ENCODE peak calls at places on chromosome 10, in five cellular contexts. T is fibroblast of pulmonary artery; E is CD8-positive, alpha-beta T cell; O is MCF 10A; G is GM10248. J is an unnamed sample.

GRCh38 chr10:8913720-8914119 is 859.2 kb downstream of the GATA3 start:
- DNase-seq in T (peak), G (no peak), E (no peak), O (peak), J (no peak)

GRCh38 chr10:123139521-123140163 is 3.9 kb downstream of the HMX3 start:
- DNase-seq in E (no peak), O (no peak), G (peak), T (peak), J (peak)

GRCh38 chr10:22704348-22705341 is 9.7 kb downstream of the PIP4K2A start:
- DNase-seq in G (peak), O (no peak), E (no peak), T (no peak), J (no peak)

GRCh38 chr10:119268871-119269506 is 61.6 kb downstream of the GRK5 start:
- DNase-seq in T (peak), G (peak), E (peak), O (no peak), J (peak)

GRCh38 chr10:88991161-88991899 is 732 bp downstream of the FAS start:
- DNase-seq in T (peak), E (peak), O (peak), G (peak), J (peak)

GRCh38 chr10:6815346-6815745 is 235.3 kb upstream of the PRKCQ start:
- DNase-seq in G (no peak), O (no peak), E (no peak), T (no peak), J (no peak)

GRCh38 chr10:43250925-43251663 is 15.8 kb downstream of the RASGEF1A start:
- DNase-seq in G (no peak), T (no peak), O (no peak), E (peak), J (no peak)

GRCh38 chr10:6600224-6600987 is 20.3 kb upstream of the PRKCQ start:
- DNase-seq in T (no peak), E (no peak), O (no peak), G (no peak), J (no peak)

GRCh38 chr10:15609291-15609690 is 110.4 kb downstream of the ITGA8 start:
- DNase-seq in O (no peak), T (no peak), E (no peak), G (no peak), J (no peak)

GRCh38 chr10:108454793-108455192 is 1290.3 kb upstream of the SORCS1 start:
- DNase-seq in E (no peak), T (no peak), G (no peak), O (no peak), J (no peak)

GRCh38 chr10:3239066-3239919 is 66.7 kb upstream of the PITRM1 start:
- DNase-seq in E (peak), T (peak), G (peak), O (peak), J (peak)

GRCh38 chr10:132627736-132628512 is 90.3 kb downstream of the INPP5A start:
- DNase-seq in G (no peak), O (no peak), T (peak), E (no peak), J (peak)

GRCh38 chr10:132443605-132443997 is 46.6 kb downstream of the PWWP2B start:
- DNase-seq in T (no peak), G (peak), O (peak), E (peak), J (peak)

GRCh38 chr10:69801434-69802315 is at the start of gene COL13A1:
- DNase-seq in G (no peak), O (peak), T (peak), E (no peak), J (peak)

GRCh38 chr10:104077282-104078151 is 8.2 kb downstream of the COL17A1 start:
- DNase-seq in T (no peak), E (no peak), O (no peak), G (no peak), J (no peak)

GRCh38 chr10:104084482-104085142 is 1.1 kb downstream of the COL17A1 start:
- DNase-seq in T (no peak), G (no peak), O (no peak), E (no peak), J (no peak)

GRCh38 chr10:104081998-104082397 is 3.7 kb downstream of the COL17A1 start:
- DNase-seq in O (peak), E (no peak), T (no peak), G (no peak), J (no peak)

GRCh38 chr10:104076743-104077160 is 8.9 kb downstream of the COL17A1 start:
- DNase-seq in T (peak), G (no peak), O (peak), E (no peak), J (no peak)

DNA sequence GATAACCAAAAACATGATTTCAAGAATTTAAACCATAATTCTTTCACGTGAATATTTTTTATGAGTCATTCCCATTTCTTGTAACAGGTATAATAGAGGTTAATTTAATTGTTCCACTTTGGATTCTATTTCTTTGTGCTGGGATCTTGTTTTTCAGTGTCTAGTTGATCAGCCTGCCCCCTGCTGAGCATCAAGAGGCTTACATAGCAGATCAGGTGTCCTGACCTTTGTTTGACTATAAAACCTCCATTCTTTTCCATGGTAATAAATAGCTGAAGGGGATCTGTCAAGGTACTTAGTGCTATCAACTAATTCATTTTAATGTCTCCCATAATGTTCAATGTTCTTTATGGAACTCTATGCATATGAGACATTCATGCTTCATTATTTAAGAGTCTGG is 4.9 kb downstream of the COL17A1 start:
- DNase-seq in T (peak), G (no peak), O (peak), E (no peak), J (no peak)
- TF ChIP-seq CTCF in T (peak), G (peak), O (peak), E (no peak), J (peak)

DNA sequence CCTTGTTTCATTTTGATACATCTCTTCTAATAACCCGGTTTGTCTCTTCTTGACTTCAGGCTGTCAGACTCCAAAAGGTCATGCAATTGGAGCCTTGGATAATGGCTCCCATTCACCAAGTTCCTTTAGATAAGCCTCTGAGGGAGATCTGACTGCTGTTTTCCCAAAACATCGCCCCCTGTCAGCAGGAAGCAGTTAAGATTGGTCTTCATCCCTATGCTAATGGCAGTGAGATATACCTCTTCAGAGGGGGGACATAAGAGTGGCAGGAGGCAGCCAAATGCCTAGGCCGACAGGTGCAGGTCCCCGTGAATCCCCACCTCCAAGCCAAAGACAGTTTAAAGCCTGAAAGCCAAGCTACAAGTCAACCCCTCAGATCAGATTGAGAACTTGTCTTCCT is 144.6 kb downstream of the WDR11 start:
- DNase-seq in G (no peak), E (no peak), O (no peak), T (no peak), J (no peak)
- TF ChIP-seq CTCF in G (no peak), E (no peak), O (no peak), T (no peak), J (no peak)

GRCh38 chr10:62681211-62681940 is 123.1 kb upstream of the ADO start:
- DNase-seq in O (no peak), T (no peak), E (peak), G (peak), J (peak)

GRCh38 chr10:62687230-62687748 is 117.2 kb upstream of the ADO start:
- DNase-seq in G (no peak), O (peak), E (no peak), T (peak), J (no peak)

GRCh38 chr10:62689712-62690111 is 114.8 kb upstream of the ADO start:
- DNase-seq in E (no peak), G (no peak), O (no peak), T (no peak), J (no peak)

GRCh38 chr10:62688971-62689700 is 115.4 kb upstream of the ADO start:
- DNase-seq in O (no peak), G (no peak), T (no peak), E (no peak), J (no peak)

DNA sequence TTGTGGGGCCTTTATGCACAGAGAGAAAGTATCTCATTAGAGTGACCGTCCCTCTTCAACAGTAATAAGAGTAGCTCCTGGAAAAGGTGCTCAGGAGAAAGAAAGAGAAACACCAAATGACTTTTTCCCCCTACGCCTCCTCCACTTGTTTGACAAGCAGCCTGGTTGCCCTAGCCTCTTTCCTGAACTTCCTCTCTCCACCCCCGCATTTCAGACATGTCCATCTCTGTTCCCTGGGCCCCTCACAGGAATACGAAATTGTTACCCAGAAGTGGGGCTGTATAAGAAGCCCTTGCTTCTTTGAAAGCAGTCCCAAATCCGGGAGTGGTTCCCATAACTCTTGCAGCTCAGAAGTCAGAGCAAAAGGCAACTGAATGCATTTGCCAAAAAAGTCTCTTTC is 119.6 kb upstream of the ADO start:
- DNase-seq in T (no peak), O (no peak), G (no peak), E (no peak), J (no peak)
- TF ChIP-seq CTCF in T (no peak), O (no peak), G (no peak), E (no peak), J (no peak)

GRCh38 chr10:125160856-125161569 is 650 bp upstream of the CTBP2 start:
- DNase-seq in E (no peak), G (peak), O (peak), T (peak), J (peak)
- TF ChIP-seq CTCF in E (no peak), G (no peak), O (no peak), T (no peak), J (peak)

GRCh38 chr10:78600121-78600665 is 468.6 kb upstream of the ZMIZ1 start:
- DNase-seq in O (no peak), T (no peak), G (no peak), E (peak), J (no peak)

GRCh38 chr10:78604721-78605120 is 464.0 kb upstream of the ZMIZ1 start:
- DNase-seq in G (no peak), O (no peak), E (peak), T (no peak), J (no peak)

GRCh38 chr10:78600740-78601139 is 468.0 kb upstream of the ZMIZ1 start:
- DNase-seq in O (no peak), T (no peak), G (no peak), E (peak), J (no peak)

GRCh38 chr10:78604286-78604685 is 464.5 kb upstream of the ZMIZ1 start:
- DNase-seq in O (no peak), G (no peak), T (no peak), E (peak), J (no peak)

GRCh38 chr10:78602201-78602917 is 466.4 kb upstream of the ZMIZ1 start:
- DNase-seq in E (peak), O (peak), G (no peak), T (no peak), J (no peak)
- TF ChIP-seq CTCF in E (no peak), O (no peak), G (no peak), T (no peak), J (no peak)

GRCh38 chr10:34507217-34507616 is 307.9 kb downstream of the PARD3 start:
- DNase-seq in E (no peak), T (no peak), G (no peak), O (no peak), J (no peak)

GRCh38 chr10:34505338-34505737 is 309.8 kb downstream of the PARD3 start:
- DNase-seq in E (no peak), T (no peak), G (no peak), O (peak), J (no peak)

GRCh38 chr10:34504534-34504933 is 310.6 kb downstream of the PARD3 start:
- DNase-seq in G (no peak), O (peak), E (no peak), T (peak), J (no peak)

GRCh38 chr10:34506773-34507172 is 308.3 kb downstream of the PARD3 start:
- DNase-seq in O (no peak), E (no peak), T (no peak), G (no peak), J (no peak)

GRCh38 chr10:34503704-34504103 is 311.4 kb downstream of the PARD3 start:
- DNase-seq in G (no peak), E (no peak), T (no peak), O (no peak), J (no peak)
- TF ChIP-seq CTCF in G (no peak), E (no peak), T (no peak), O (no peak), J (no peak)

J was measured in GM13977.